ENCODE peak calls at places on chromosomes 6 and 20, in four cellular contexts. One of them, this sample, is unnamed.

GRCh38 chr6:39452306-39452705 is 129.8 kb upstream of the KCNK16 start:
- DNase-seq in lower leg skin: no peak
- DNase-seq in CD4-positive, alpha-beta T cell: no peak
- DNase-seq in DND-41: no peak
- DNase-seq in this sample: no peak

GRCh38 chr6:6004147-6004995 is 2.4 kb downstream of the NRN1 start:
- DNase-seq in DND-41: no peak
- DNase-seq in CD4-positive, alpha-beta T cell: no peak
- DNase-seq in lower leg skin: no peak
- DNase-seq in this sample: peak; percentile 29

GRCh38 chr20:9306521-9306920 is 207.9 kb upstream of the LAMP5 start:
- DNase-seq in lower leg skin: no peak
- DNase-seq in CD4-positive, alpha-beta T cell: no peak
- DNase-seq in DND-41: no peak
- DNase-seq in this sample: no peak

GRCh38 chr6:82553863-82554531 is 190.4 kb downstream of the TPBG start:
- DNase-seq in DND-41: no peak
- DNase-seq in lower leg skin: no peak
- DNase-seq in CD4-positive, alpha-beta T cell: no peak
- DNase-seq in this sample: no peak

GRCh38 chr6:117531346-117531745 is 48.9 kb downstream of the DCBLD1 start:
- DNase-seq in CD4-positive, alpha-beta T cell: no peak
- DNase-seq in lower leg skin: no peak
- DNase-seq in DND-41: no peak
- DNase-seq in this sample: no peak

GRCh38 chr20:699811-700338 is 24.3 kb upstream of the SCRT2 start:
- DNase-seq in DND-41: no peak
- DNase-seq in CD4-positive, alpha-beta T cell: no peak
- DNase-seq in lower leg skin: no peak
- DNase-seq in this sample: no peak

GRCh38 chr6:146990284-146990683 is 213.9 kb upstream of the STXBP5 start:
- DNase-seq in lower leg skin: no peak
- DNase-seq in CD4-positive, alpha-beta T cell: no peak
- DNase-seq in DND-41: no peak
- DNase-seq in this sample: no peak

GRCh38 chr20:49660912-49661311 is 52.8 kb downstream of the B4GALT5 start:
- DNase-seq in lower leg skin: no peak
- DNase-seq in DND-41: no peak
- DNase-seq in CD4-positive, alpha-beta T cell: no peak
- DNase-seq in this sample: no peak

GRCh38 chr6:152122434-152122833 is 315.0 kb downstream of the ESR1 start:
- DNase-seq in DND-41: no peak
- DNase-seq in CD4-positive, alpha-beta T cell: no peak
- DNase-seq in lower leg skin: no peak
- DNase-seq in this sample: no peak

GRCh38 chr20:33667245-33668086 is 723 bp downstream of the ACTL10 start:
- DNase-seq in DND-41: no peak
- DNase-seq in CD4-positive, alpha-beta T cell: peak; percentile 80
- DNase-seq in lower leg skin: peak; percentile 93
- DNase-seq in this sample: peak; percentile 56

GRCh38 chr6:149938571-149939462 is 3.0 kb upstream of the ULBP2 start:
- DNase-seq in lower leg skin: peak; percentile 84
- DNase-seq in DND-41: no peak
- DNase-seq in CD4-positive, alpha-beta T cell: no peak
- DNase-seq in this sample: peak; percentile 69

GRCh38 chr6:150932976-150933375 is 67.5 kb downstream of the MTHFD1L start:
- DNase-seq in DND-41: no peak
- DNase-seq in CD4-positive, alpha-beta T cell: no peak
- DNase-seq in lower leg skin: no peak
- DNase-seq in this sample: no peak

GRCh38 chr6:6131492-6132109 is 124.9 kb upstream of the NRN1 start:
- DNase-seq in DND-41: peak; percentile 36
- DNase-seq in lower leg skin: no peak
- DNase-seq in CD4-positive, alpha-beta T cell: no peak
- DNase-seq in this sample: peak; percentile 9

GRCh38 chr20:1651268-1651667 is 6.3 kb downstream of the SIRPG start:
- DNase-seq in lower leg skin: peak; percentile 3
- DNase-seq in CD4-positive, alpha-beta T cell: no peak
- DNase-seq in DND-41: peak; percentile 69
- DNase-seq in this sample: no peak

GRCh38 chr6:152595507-152595906 is 41.7 kb downstream of the SYNE1 start:
- DNase-seq in DND-41: no peak
- DNase-seq in lower leg skin: no peak
- DNase-seq in CD4-positive, alpha-beta T cell: no peak
- DNase-seq in this sample: no peak

GRCh38 chr20:30484749-30485070 is 772.8 kb upstream of the DEFB115 start:
- DNase-seq in lower leg skin: no peak
- DNase-seq in DND-41: no peak
- DNase-seq in CD4-positive, alpha-beta T cell: no peak
- DNase-seq in this sample: no peak

GRCh38 chr6:167713088-167713475 is 113.6 kb upstream of the AFDN start:
- DNase-seq in DND-41: no peak
- DNase-seq in CD4-positive, alpha-beta T cell: no peak
- DNase-seq in lower leg skin: no peak
- DNase-seq in this sample: no peak

GRCh38 chr20:44959082-44959895 is 908 bp downstream of the TOMM34 start:
- DNase-seq in CD4-positive, alpha-beta T cell: peak; percentile 49
- DNase-seq in lower leg skin: no peak
- DNase-seq in DND-41: peak; percentile 55
- DNase-seq in this sample: peak; percentile 92

GRCh38 chr6:109170333-109170732 is 75.0 kb downstream of the CEP57L1 start:
- DNase-seq in DND-41: no peak
- DNase-seq in CD4-positive, alpha-beta T cell: no peak
- DNase-seq in lower leg skin: no peak
- DNase-seq in this sample: no peak

GRCh38 chr6:150063640-150064039 is 5.3 kb downstream of the ULBP3 start:
- DNase-seq in CD4-positive, alpha-beta T cell: no peak
- DNase-seq in DND-41: no peak
- DNase-seq in lower leg skin: no peak
- DNase-seq in this sample: no peak

GRCh38 chr6:16333580-16333979 is 95.2 kb downstream of the GMPR start:
- DNase-seq in DND-41: no peak
- DNase-seq in CD4-positive, alpha-beta T cell: no peak
- DNase-seq in lower leg skin: peak; percentile 36
- DNase-seq in this sample: no peak

GRCh38 chr6:67265996-67266768 is 1368.9 kb upstream of the ADGRB3 start:
- DNase-seq in DND-41: no peak
- DNase-seq in CD4-positive, alpha-beta T cell: no peak
- DNase-seq in lower leg skin: no peak
- DNase-seq in this sample: no peak

GRCh38 chr20:10218536-10219451 is at the start of gene SNAP25:
- DNase-seq in CD4-positive, alpha-beta T cell: no peak
- DNase-seq in DND-41: no peak
- DNase-seq in lower leg skin: no peak
- DNase-seq in this sample: peak; percentile 61

GRCh38 chr6:79538481-79538971 is 1.3 kb upstream of the LCA5 start:
- DNase-seq in CD4-positive, alpha-beta T cell: no peak
- DNase-seq in lower leg skin: no peak
- DNase-seq in DND-41: no peak
- DNase-seq in this sample: no peak

GRCh38 chr6:158793432-158793831 is 25.7 kb downstream of the EZR start:
- DNase-seq in DND-41: no peak
- DNase-seq in CD4-positive, alpha-beta T cell: no peak
- DNase-seq in lower leg skin: peak; percentile 6
- DNase-seq in this sample: peak; percentile 50
- TF ChIP-seq CTCF in DND-41: peak; percentile 52
- TF ChIP-seq CTCF in CD4-positive, alpha-beta T cell: peak; percentile 51
- TF ChIP-seq CTCF in lower leg skin: no peak
- TF ChIP-seq CTCF in this sample: peak; percentile 58

DNA sequence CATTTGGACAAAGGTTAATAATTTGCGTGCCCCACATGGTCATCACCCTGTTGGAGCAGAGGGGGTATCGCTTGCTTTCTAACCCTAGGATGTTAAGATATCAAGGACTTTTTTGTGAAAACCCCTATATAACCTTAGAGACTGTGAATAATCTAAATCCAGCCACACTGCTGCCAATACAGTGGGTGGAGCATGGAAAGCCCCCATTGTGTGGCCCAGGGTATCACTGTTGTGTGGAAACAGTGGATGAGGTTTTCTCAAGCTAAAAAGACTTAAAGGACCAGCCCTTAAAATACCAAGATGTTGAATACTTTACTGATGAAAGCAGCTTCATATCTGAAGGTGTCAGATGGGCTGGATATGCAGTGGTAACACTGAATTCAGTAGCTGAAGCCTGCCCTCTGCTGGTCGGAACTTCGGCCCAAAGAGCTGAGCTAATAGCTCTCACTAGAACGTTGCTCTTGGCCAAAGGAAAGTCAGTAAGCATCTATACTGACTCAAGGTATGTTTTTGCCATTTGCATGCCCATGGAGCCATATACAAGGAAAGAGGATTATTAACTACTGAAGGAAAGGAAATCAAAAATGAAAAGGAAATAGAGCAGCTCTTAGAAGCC is 695.2 kb downstream of the PHF3 start:
- DNase-seq in CD4-positive, alpha-beta T cell: no peak
- DNase-seq in DND-41: peak; percentile 41
- DNase-seq in lower leg skin: no peak
- DNase-seq in this sample: peak; percentile 69
- TF ChIP-seq CTCF in CD4-positive, alpha-beta T cell: no peak
- TF ChIP-seq CTCF in DND-41: peak; percentile 64
- TF ChIP-seq CTCF in lower leg skin: no peak
- TF ChIP-seq CTCF in this sample: peak; percentile 31

DNA sequence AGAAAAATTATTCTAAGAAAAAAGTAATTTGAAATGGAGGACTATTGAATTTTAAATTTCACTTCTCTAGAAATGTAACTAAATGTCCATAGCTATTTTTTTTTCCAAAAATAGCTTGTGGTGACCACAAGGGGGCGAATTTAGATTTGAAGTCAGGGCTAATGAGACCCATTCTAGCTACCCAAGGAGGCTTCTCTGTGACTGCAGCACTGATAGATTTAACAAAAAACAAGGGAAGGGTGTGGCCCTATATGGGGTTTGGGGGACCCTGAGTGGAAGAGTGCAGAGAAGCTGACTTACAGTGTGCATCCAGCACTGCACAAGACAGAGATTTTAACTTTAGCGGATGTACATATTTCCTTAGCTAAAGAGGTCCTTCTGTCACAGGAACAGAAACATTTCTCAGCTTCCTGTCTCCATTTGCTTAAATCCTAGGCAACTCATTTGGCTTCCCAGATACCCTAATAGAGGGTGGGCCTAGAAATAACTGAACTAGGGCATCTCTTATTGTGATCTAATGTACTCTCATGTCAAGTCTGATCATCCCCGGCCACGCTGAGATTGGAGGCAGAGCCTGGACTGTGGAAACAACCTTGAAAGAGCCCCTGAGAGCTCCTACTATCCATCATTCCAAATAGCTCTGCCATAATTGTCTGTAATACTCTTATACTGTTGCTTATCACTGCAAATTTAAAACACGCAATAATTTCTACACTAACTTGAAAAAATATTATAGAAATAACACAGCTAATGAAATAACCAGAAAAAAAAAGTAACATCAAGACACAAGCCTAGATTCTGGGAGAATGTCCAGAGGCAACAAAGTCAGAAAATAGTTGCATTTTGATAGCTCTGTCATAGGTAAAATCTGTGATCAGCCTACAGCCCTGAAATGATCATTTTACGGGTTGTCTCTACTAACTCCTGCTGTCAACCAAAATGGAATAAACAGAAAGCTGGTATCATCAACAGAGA is 93.6 kb downstream of the SNAP91 start:
- DNase-seq in lower leg skin: no peak
- DNase-seq in CD4-positive, alpha-beta T cell: no peak
- DNase-seq in DND-41: peak; percentile 7
- DNase-seq in this sample: peak; percentile 5
- TF ChIP-seq CTCF in lower leg skin: no peak
- TF ChIP-seq CTCF in CD4-positive, alpha-beta T cell: no peak
- TF ChIP-seq CTCF in DND-41: peak; percentile 64
- TF ChIP-seq CTCF in this sample: peak; percentile 56

GRCh38 chr6:136334853-136335252 is 45.2 kb upstream of the BCLAF1 start:
- DNase-seq in DND-41: peak; percentile 21
- DNase-seq in lower leg skin: no peak
- DNase-seq in CD4-positive, alpha-beta T cell: no peak
- DNase-seq in this sample: peak; percentile 6

GRCh38 chr6:136334465-136334846 is 44.8 kb upstream of the BCLAF1 start:
- DNase-seq in CD4-positive, alpha-beta T cell: no peak
- DNase-seq in lower leg skin: no peak
- DNase-seq in DND-41: no peak
- DNase-seq in this sample: no peak

GRCh38 chr6:136333824-136334464 is 44.3 kb upstream of the BCLAF1 start:
- DNase-seq in DND-41: no peak
- DNase-seq in CD4-positive, alpha-beta T cell: no peak
- DNase-seq in lower leg skin: no peak
- DNase-seq in this sample: no peak

GRCh38 chr6:136330634-136331033 is 41.0 kb upstream of the BCLAF1 start:
- DNase-seq in DND-41: no peak
- DNase-seq in lower leg skin: no peak
- DNase-seq in CD4-positive, alpha-beta T cell: no peak
- DNase-seq in this sample: no peak

GRCh38 chr6:136331461-136331860 is 41.8 kb upstream of the BCLAF1 start:
- DNase-seq in lower leg skin: no peak
- DNase-seq in CD4-positive, alpha-beta T cell: no peak
- DNase-seq in DND-41: no peak
- DNase-seq in this sample: no peak
- TF ChIP-seq CTCF in lower leg skin: no peak
- TF ChIP-seq CTCF in CD4-positive, alpha-beta T cell: no peak
- TF ChIP-seq CTCF in DND-41: no peak
- TF ChIP-seq CTCF in this sample: no peak

DNA sequence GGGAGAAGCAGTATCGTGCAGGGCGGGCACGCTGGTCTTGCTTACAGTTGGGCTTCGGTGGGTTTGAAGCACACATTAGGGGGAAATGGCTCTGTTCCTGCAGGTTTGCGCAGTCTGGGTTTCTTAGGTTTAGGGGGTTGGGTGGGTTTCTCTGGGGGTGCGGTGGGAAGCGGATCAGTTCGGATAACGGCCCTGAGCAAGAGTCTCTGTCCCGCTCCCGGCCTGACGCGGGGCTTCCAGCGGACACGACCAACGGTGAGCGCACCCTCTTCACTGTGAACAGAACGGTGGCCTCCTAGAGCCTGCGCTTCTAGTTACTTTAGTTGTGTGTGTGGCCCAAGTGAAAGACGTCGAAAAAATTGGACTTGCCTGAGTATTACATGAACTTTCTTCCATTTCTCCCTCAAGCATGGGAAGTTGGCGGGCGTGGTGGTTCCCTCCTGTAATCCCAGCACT is 635 bp upstream of the ELOVL2 start:
- DNase-seq in lower leg skin: no peak
- DNase-seq in CD4-positive, alpha-beta T cell: no peak
- DNase-seq in DND-41: no peak
- DNase-seq in this sample: no peak
- TF ChIP-seq CTCF in lower leg skin: no peak
- TF ChIP-seq CTCF in CD4-positive, alpha-beta T cell: no peak
- TF ChIP-seq CTCF in DND-41: no peak
- TF ChIP-seq CTCF in this sample: peak; percentile 8

This sample was measured in activated CD8-positive, alpha-beta T cell treated with anti-CD3 and anti-CD28 coated beads for 36 hours.